ENCODE peak calls at places on chromosomes 16 and 17, in ten cellular contexts. D, Z, K, X, Y, G, Q, R, C and B are unnamed samples.
A peak's percentile ranks its signal among the peaks of the same experiment; 100 is the strongest.

GRCh38 chr17:74328487-74328886 is 2.5 kb downstream of the KIF19 start:
- DNase-seq in G (no peak), D (no peak), K (no peak), R (no peak), Q (no peak), C (no peak), Y (no peak), X (no peak), Z (no peak), B (no peak)

GRCh38 chr16:63323722-63324121 is 1287.5 kb upstream of the CDH8 start:
- DNase-seq in X (no peak), K (no peak), Q (no peak), C (no peak), G (no peak), R (no peak), Y (no peak), D (no peak), Z (no peak), B (no peak)

GRCh38 chr16:81645303-81645702 is 133.8 kb upstream of the PLCG2 start:
- DNase-seq in K (no peak), G (no peak), C (no peak), Q (no peak), Y (no peak), X (peak; percentile 91), Z (no peak), R (no peak), D (peak; percentile 87), B (peak; percentile 63)

GRCh38 chr16:2815299-2815771 is 1.7 kb upstream of the PRSS21 start:
- DNase-seq in C (no peak), Q (no peak), Y (peak; percentile 51), D (no peak), R (no peak), G (no peak), K (no peak), X (no peak), Z (no peak), B (no peak)

GRCh38 chr16:48347191-48347860 is 37.9 kb downstream of the SIAH1 start:
- DNase-seq in Y (no peak), X (no peak), G (no peak), Q (no peak), C (no peak), R (no peak), K (no peak), Z (no peak), D (no peak), B (no peak)

GRCh38 chr17:17236295-17237025 is 508 bp downstream of the FLCN start:
- DNase-seq in C (no peak), Z (no peak), X (no peak), Q (no peak), D (peak; percentile 6), R (no peak), Y (no peak), G (peak; percentile 61), K (no peak), B (no peak)

GRCh38 chr17:81514735-81515529 is 2.3 kb upstream of the ACTG1 start:
- DNase-seq in C (peak; percentile 39), G (peak; percentile 87), K (peak; percentile 62), Y (peak; percentile 83), X (peak; percentile 77), R (peak; percentile 79), D (peak; percentile 82), Q (peak; percentile 77), Z (peak; percentile 93), B (peak; percentile 81)

GRCh38 chr16:14302031-14302398 is 230.9 kb downstream of the MRTFB start:
- DNase-seq in Y (peak; percentile 56), Q (no peak), C (no peak), K (no peak), G (peak; percentile 66), Z (peak; percentile 61), D (no peak), R (no peak), X (no peak), B (no peak)

GRCh38 chr16:26697826-26698225 is 368.9 kb upstream of the C16orf82 start:
- DNase-seq in D (no peak), Z (no peak), R (no peak), Y (no peak), G (no peak), K (no peak), Q (no peak), X (no peak), C (no peak), B (no peak)

GRCh38 chr16:25126820-25127232 is 15.3 kb downstream of the LCMT1 start:
- DNase-seq in Y (no peak), G (peak; percentile 84), Q (peak; percentile 25), R (peak; percentile 55), Z (peak; percentile 72), K (no peak), C (peak; percentile 75), X (no peak), D (no peak), B (peak; percentile 68)

GRCh38 chr17:74592087-74592990 is at the start of gene CD300LD:
- DNase-seq in R (no peak), Q (no peak), K (no peak), G (no peak), D (no peak), C (no peak), Y (no peak), Z (no peak), X (no peak), B (no peak)

GRCh38 chr17:40479754-40480480 is 21.5 kb downstream of the TNS4 start:
- DNase-seq in Y (no peak), K (no peak), G (no peak), D (no peak), R (no peak), X (no peak), Q (no peak), Z (peak; percentile 48), C (no peak), B (no peak)